ENCODE peak calls at places on chromosomes 4 and X, in ten cellular contexts. One of them, this sample, is unnamed.

GRCh38 chr4:160238790-160239189 is 1135.9 kb downstream of the RAPGEF2 start:
- DNase-seq in brain microvascular endothelial cell: no peak
- DNase-seq in AG09319: no peak
- DNase-seq in glutamatergic neuron: no peak
- DNase-seq in transverse colon: no peak
- DNase-seq in stimulated activated CD8-positive, alpha-beta memory T cell treated with anti-CD3 and anti-CD28 coated beads, Interleukin-2, amount 100 ng/mL, for 48 hours: no peak
- DNase-seq in NCI-H2081 treated with DMSO at 0.1 percent for 48 hours: no peak
- DNase-seq in T1000: no peak
- DNase-seq in caudate nucleus: no peak
- DNase-seq in heart left ventricle: no peak
- DNase-seq in this sample: no peak

GRCh38 chrX:21438792-21439191 is 64.6 kb downstream of the CNKSR2 start:
- DNase-seq in caudate nucleus: no peak
- DNase-seq in T1000: no peak
- DNase-seq in glutamatergic neuron: no peak
- DNase-seq in stimulated activated CD8-positive, alpha-beta memory T cell treated with anti-CD3 and anti-CD28 coated beads, Interleukin-2, amount 100 ng/mL, for 48 hours: no peak
- DNase-seq in transverse colon: no peak
- DNase-seq in heart left ventricle: no peak
- DNase-seq in brain microvascular endothelial cell: no peak
- DNase-seq in AG09319: no peak
- DNase-seq in NCI-H2081 treated with DMSO at 0.1 percent for 48 hours: no peak
- DNase-seq in this sample: no peak

GRCh38 chrX:107272431-107272921 is 66.1 kb downstream of the DNAAF6 start:
- DNase-seq in AG09319: no peak
- DNase-seq in T1000: no peak
- DNase-seq in NCI-H2081 treated with DMSO at 0.1 percent for 48 hours: no peak
- DNase-seq in brain microvascular endothelial cell: no peak
- DNase-seq in glutamatergic neuron: peak
- DNase-seq in heart left ventricle: no peak
- DNase-seq in stimulated activated CD8-positive, alpha-beta memory T cell treated with anti-CD3 and anti-CD28 coated beads, Interleukin-2, amount 100 ng/mL, for 48 hours: no peak
- DNase-seq in caudate nucleus: no peak
- DNase-seq in transverse colon: no peak
- DNase-seq in this sample: peak

GRCh38 chrX:36957425-36958328 is 50.5 kb upstream of the FAM47C start:
- DNase-seq in heart left ventricle: no peak
- DNase-seq in AG09319: no peak
- DNase-seq in stimulated activated CD8-positive, alpha-beta memory T cell treated with anti-CD3 and anti-CD28 coated beads, Interleukin-2, amount 100 ng/mL, for 48 hours: no peak
- DNase-seq in transverse colon: peak
- DNase-seq in NCI-H2081 treated with DMSO at 0.1 percent for 48 hours: no peak
- DNase-seq in brain microvascular endothelial cell: no peak
- DNase-seq in caudate nucleus: no peak
- DNase-seq in glutamatergic neuron: peak
- DNase-seq in T1000: no peak
- DNase-seq in this sample: peak

GRCh38 chr4:2080429-2081300 is 21.5 kb downstream of the NAT8L start:
- DNase-seq in stimulated activated CD8-positive, alpha-beta memory T cell treated with anti-CD3 and anti-CD28 coated beads, Interleukin-2, amount 100 ng/mL, for 48 hours: no peak
- DNase-seq in NCI-H2081 treated with DMSO at 0.1 percent for 48 hours: no peak
- DNase-seq in T1000: no peak
- DNase-seq in AG09319: no peak
- DNase-seq in caudate nucleus: no peak
- DNase-seq in transverse colon: peak
- DNase-seq in glutamatergic neuron: no peak
- DNase-seq in brain microvascular endothelial cell: no peak
- DNase-seq in heart left ventricle: no peak
- DNase-seq in this sample: no peak

GRCh38 chr4:186688150-186688943 is 35.3 kb downstream of the FAT1 start:
- DNase-seq in brain microvascular endothelial cell: no peak
- DNase-seq in stimulated activated CD8-positive, alpha-beta memory T cell treated with anti-CD3 and anti-CD28 coated beads, Interleukin-2, amount 100 ng/mL, for 48 hours: no peak
- DNase-seq in AG09319: no peak
- DNase-seq in T1000: no peak
- DNase-seq in heart left ventricle: no peak
- DNase-seq in NCI-H2081 treated with DMSO at 0.1 percent for 48 hours: no peak
- DNase-seq in transverse colon: no peak
- DNase-seq in caudate nucleus: no peak
- DNase-seq in glutamatergic neuron: no peak
- DNase-seq in this sample: peak

GRCh38 chr4:150970685-150971151 is 44.4 kb downstream of the LRBA start:
- DNase-seq in heart left ventricle: no peak
- DNase-seq in caudate nucleus: no peak
- DNase-seq in transverse colon: no peak
- DNase-seq in NCI-H2081 treated with DMSO at 0.1 percent for 48 hours: no peak
- DNase-seq in glutamatergic neuron: no peak
- DNase-seq in stimulated activated CD8-positive, alpha-beta memory T cell treated with anti-CD3 and anti-CD28 coated beads, Interleukin-2, amount 100 ng/mL, for 48 hours: no peak
- DNase-seq in T1000: no peak
- DNase-seq in AG09319: no peak
- DNase-seq in brain microvascular endothelial cell: no peak
- DNase-seq in this sample: no peak

GRCh38 chr4:126961661-126962060 is 671.1 kb upstream of the INTU start:
- DNase-seq in glutamatergic neuron: no peak
- DNase-seq in brain microvascular endothelial cell: no peak
- DNase-seq in caudate nucleus: no peak
- DNase-seq in transverse colon: no peak
- DNase-seq in stimulated activated CD8-positive, alpha-beta memory T cell treated with anti-CD3 and anti-CD28 coated beads, Interleukin-2, amount 100 ng/mL, for 48 hours: no peak
- DNase-seq in AG09319: no peak
- DNase-seq in T1000: no peak
- DNase-seq in NCI-H2081 treated with DMSO at 0.1 percent for 48 hours: no peak
- DNase-seq in heart left ventricle: no peak
- DNase-seq in this sample: no peak

GRCh38 chrX:154436290-154436596 is 711 bp upstream of the GDI1 start:
- DNase-seq in stimulated activated CD8-positive, alpha-beta memory T cell treated with anti-CD3 and anti-CD28 coated beads, Interleukin-2, amount 100 ng/mL, for 48 hours: no peak
- DNase-seq in caudate nucleus: no peak
- DNase-seq in T1000: no peak
- DNase-seq in glutamatergic neuron: no peak
- DNase-seq in AG09319: no peak
- DNase-seq in brain microvascular endothelial cell: no peak
- DNase-seq in transverse colon: no peak
- DNase-seq in NCI-H2081 treated with DMSO at 0.1 percent for 48 hours: no peak
- DNase-seq in heart left ventricle: no peak
- DNase-seq in this sample: no peak

GRCh38 chr4:143438710-143439109 is 74.8 kb upstream of the SMARCA5 start:
- DNase-seq in AG09319: no peak
- DNase-seq in caudate nucleus: no peak
- DNase-seq in brain microvascular endothelial cell: no peak
- DNase-seq in transverse colon: no peak
- DNase-seq in stimulated activated CD8-positive, alpha-beta memory T cell treated with anti-CD3 and anti-CD28 coated beads, Interleukin-2, amount 100 ng/mL, for 48 hours: no peak
- DNase-seq in heart left ventricle: no peak
- DNase-seq in NCI-H2081 treated with DMSO at 0.1 percent for 48 hours: no peak
- DNase-seq in glutamatergic neuron: no peak
- DNase-seq in T1000: no peak
- DNase-seq in this sample: no peak

GRCh38 chrX:21733705-21734104 is 24.2 kb downstream of the SMPX start:
- DNase-seq in T1000: no peak
- DNase-seq in transverse colon: no peak
- DNase-seq in heart left ventricle: no peak
- DNase-seq in AG09319: no peak
- DNase-seq in glutamatergic neuron: no peak
- DNase-seq in brain microvascular endothelial cell: no peak
- DNase-seq in NCI-H2081 treated with DMSO at 0.1 percent for 48 hours: no peak
- DNase-seq in stimulated activated CD8-positive, alpha-beta memory T cell treated with anti-CD3 and anti-CD28 coated beads, Interleukin-2, amount 100 ng/mL, for 48 hours: no peak
- DNase-seq in caudate nucleus: no peak
- DNase-seq in this sample: no peak

GRCh38 chr4:95360911-95361695 is 187.7 kb downstream of the UNC5C start:
- DNase-seq in stimulated activated CD8-positive, alpha-beta memory T cell treated with anti-CD3 and anti-CD28 coated beads, Interleukin-2, amount 100 ng/mL, for 48 hours: no peak
- DNase-seq in NCI-H2081 treated with DMSO at 0.1 percent for 48 hours: no peak
- DNase-seq in heart left ventricle: no peak
- DNase-seq in AG09319: no peak
- DNase-seq in transverse colon: no peak
- DNase-seq in glutamatergic neuron: no peak
- DNase-seq in T1000: no peak
- DNase-seq in brain microvascular endothelial cell: no peak
- DNase-seq in caudate nucleus: no peak
- DNase-seq in this sample: no peak

GRCh38 chr4:174260099-174260498 is 23.4 kb downstream of the FBXO8 start:
- DNase-seq in caudate nucleus: no peak
- DNase-seq in NCI-H2081 treated with DMSO at 0.1 percent for 48 hours: no peak
- DNase-seq in heart left ventricle: no peak
- DNase-seq in transverse colon: no peak
- DNase-seq in brain microvascular endothelial cell: peak
- DNase-seq in AG09319: no peak
- DNase-seq in stimulated activated CD8-positive, alpha-beta memory T cell treated with anti-CD3 and anti-CD28 coated beads, Interleukin-2, amount 100 ng/mL, for 48 hours: no peak
- DNase-seq in glutamatergic neuron: no peak
- DNase-seq in T1000: no peak
- DNase-seq in this sample: no peak

GRCh38 chr4:184968784-184969201 is 49.5 kb upstream of the HELT start:
- DNase-seq in T1000: no peak
- DNase-seq in stimulated activated CD8-positive, alpha-beta memory T cell treated with anti-CD3 and anti-CD28 coated beads, Interleukin-2, amount 100 ng/mL, for 48 hours: no peak
- DNase-seq in heart left ventricle: peak
- DNase-seq in brain microvascular endothelial cell: no peak
- DNase-seq in caudate nucleus: no peak
- DNase-seq in AG09319: no peak
- DNase-seq in transverse colon: peak
- DNase-seq in glutamatergic neuron: no peak
- DNase-seq in NCI-H2081 treated with DMSO at 0.1 percent for 48 hours: no peak
- DNase-seq in this sample: peak

GRCh38 chr4:2598661-2599654 is 62.5 kb downstream of the FAM193A start:
- DNase-seq in caudate nucleus: no peak
- DNase-seq in T1000: no peak
- DNase-seq in heart left ventricle: no peak
- DNase-seq in AG09319: no peak
- DNase-seq in brain microvascular endothelial cell: no peak
- DNase-seq in transverse colon: peak
- DNase-seq in stimulated activated CD8-positive, alpha-beta memory T cell treated with anti-CD3 and anti-CD28 coated beads, Interleukin-2, amount 100 ng/mL, for 48 hours: no peak
- DNase-seq in NCI-H2081 treated with DMSO at 0.1 percent for 48 hours: no peak
- DNase-seq in glutamatergic neuron: no peak
- DNase-seq in this sample: no peak